ENCODE peak calls at places on chromosome 1, in ten cellular contexts. A is EH; G is left colon; C is HT-29; Q is Panc1; I is Caco-2; Z is stromal cell of bone marrow; P is stimulated activated CD8-positive, alpha-beta memory T cell treated with anti-CD3 and anti-CD28 coated beads, Interleukin-15, amount 100 ng/mL, for 24 hours; J is NCI-H510A; D is NCI-H1105. R is an unnamed sample.

GRCh38 chr1:99266731-99267130 is 2.4 kb downstream of the PLPPR4 start:
- DNase-seq in D (no peak), I (no peak), C (no peak), A (peak; percentile 97), J (no peak), Z (peak; percentile 38), P (no peak), Q (no peak), G (no peak), R (no peak)

GRCh38 chr1:8266436-8267165 is 51.3 kb upstream of the SLC45A1 start:
- DNase-seq in P (no peak), D (no peak), Z (no peak), C (no peak), Q (no peak), A (no peak), I (no peak), J (no peak), G (no peak), R (no peak)

GRCh38 chr1:207964195-207964966 is 53.5 kb upstream of the CD34 start:
- DNase-seq in Z (no peak), I (no peak), C (no peak), A (peak; percentile 64), Q (no peak), J (no peak), G (no peak), D (no peak), P (no peak), R (no peak)

GRCh38 chr1:247822060-247822459 is 1.9 kb downstream of the OR14A16 start:
- DNase-seq in D (no peak), J (no peak), Q (no peak), C (no peak), A (no peak), I (no peak), Z (no peak), P (no peak), G (no peak), R (no peak)

GRCh38 chr1:24493785-24494184 is 8.9 kb upstream of the RCAN3 start:
- DNase-seq in Z (no peak), D (no peak), P (no peak), J (no peak), I (no peak), A (no peak), G (no peak), Q (no peak), C (no peak), R (no peak)

GRCh38 chr1:39272027-39272790 is 67.7 kb downstream of the MACF1 start:
- DNase-seq in C (no peak), D (peak; percentile 56), J (peak; percentile 98), Q (no peak), A (peak; percentile 33), Z (no peak), I (peak; percentile 29), P (no peak), G (peak; percentile 19), R (no peak)

GRCh38 chr1:2355408-2356261 is 35.7 kb downstream of the MORN1 start:
- DNase-seq in Q (no peak), C (no peak), A (no peak), I (no peak), D (no peak), P (no peak), Z (no peak), J (no peak), G (no peak), R (no peak)

GRCh38 chr1:202164271-202165037 is 4.1 kb upstream of the PTPN7 start:
- DNase-seq in J (no peak), A (no peak), I (no peak), G (peak; percentile 33), P (no peak), Q (no peak), Z (no peak), C (no peak), D (no peak), R (no peak)

GRCh38 chr1:55930931-55931271 is 648.5 kb downstream of the PLPP3 start:
- DNase-seq in D (no peak), G (no peak), J (no peak), Z (no peak), C (no peak), P (no peak), I (no peak), A (no peak), Q (no peak), R (no peak)

GRCh38 chr1:178959543-178960460 is 65.9 kb upstream of the FAM20B start:
- DNase-seq in J (no peak), G (no peak), A (no peak), Z (no peak), I (no peak), P (no peak), D (no peak), C (no peak), Q (no peak), R (no peak)

GRCh38 chr1:12040457-12041051 is 21.3 kb downstream of the MIIP start:
- DNase-seq in J (no peak), Q (no peak), I (no peak), A (peak; percentile 78), P (no peak), D (no peak), G (no peak), C (no peak), Z (peak; percentile 75), R (no peak)

GRCh38 chr1:200741808-200742207 is 3.1 kb downstream of the CAMSAP2 start:
- DNase-seq in A (no peak), Q (no peak), I (no peak), J (no peak), Z (no peak), C (no peak), D (no peak), P (no peak), G (no peak), R (no peak)

GRCh38 chr1:186461014-186461413 is at the start of gene PDC:
- DNase-seq in Z (no peak), C (no peak), I (no peak), J (no peak), D (no peak), G (no peak), A (no peak), P (no peak), Q (no peak), R (no peak)

GRCh38 chr1:112520166-112520565 is 11.4 kb downstream of the WNT2B start:
- DNase-seq in P (no peak), Q (no peak), J (no peak), Z (no peak), G (no peak), D (no peak), A (peak; percentile 16), C (no peak), I (no peak), R (no peak)

GRCh38 chr1:21299007-21299406 is 8.7 kb upstream of the ECE1 start:
- DNase-seq in Q (no peak), P (no peak), J (no peak), Z (no peak), A (no peak), C (peak; percentile 70), I (no peak), D (no peak), G (peak; percentile 58), R (no peak)

GRCh38 chr1:47432071-47433036 is 5.5 kb upstream of the FOXD2 start:
- DNase-seq in Q (no peak), D (no peak), I (peak; percentile 46), A (peak; percentile 77), C (peak; percentile 97), G (peak; percentile 92), J (no peak), P (no peak), Z (peak; percentile 63), R (peak; percentile 94)

GRCh38 chr1:53543771-53544695 is 84.8 kb downstream of the DMRTB1 start:
- DNase-seq in Q (no peak), J (no peak), Z (no peak), C (no peak), P (no peak), D (no peak), A (peak; percentile 25), I (no peak), G (no peak), R (no peak)

R was measured in H1.